ENCODE peak calls at places on chromosomes 2 and 18, in eight cellular contexts. R, N, T, H, G, E, I and K are unnamed samples.

GRCh38 chr18:34283506-34283905 is 58.8 kb upstream of the NOL4 start:
- DNase-seq in H (no peak), N (no peak), R (no peak), I (no peak), E (no peak), T (no peak), G (no peak), K (no peak)

GRCh38 chr2:96089356-96090180 is 26.8 kb downstream of the ADRA2B start:
- DNase-seq in I (no peak), H (peak), T (peak), R (peak), E (no peak), N (no peak), G (no peak), K (no peak)

GRCh38 chr2:1731963-1732768 is 12.1 kb downstream of the PXDN start:
- DNase-seq in I (no peak), R (no peak), G (no peak), T (no peak), H (no peak), E (no peak), N (no peak), K (no peak)

GRCh38 chr2:126482582-126483464 is 173.1 kb upstream of the GYPC start:
- DNase-seq in R (no peak), T (no peak), I (no peak), E (no peak), N (peak), H (no peak), G (peak), K (peak)

GRCh38 chr2:229490167-229490566 is 219.1 kb upstream of the PID1 start:
- DNase-seq in H (no peak), R (no peak), N (no peak), E (no peak), T (no peak), I (no peak), G (no peak), K (no peak)

GRCh38 chr2:112061840-112062239 is 6.8 kb downstream of the TMEM87B start:
- DNase-seq in G (no peak), T (no peak), E (no peak), R (no peak), H (no peak), I (no peak), N (no peak), K (no peak)

GRCh38 chr2:45005261-45006002 is 3.8 kb downstream of the SIX2 start:
- DNase-seq in I (no peak), R (no peak), N (no peak), E (no peak), H (no peak), T (no peak), G (peak), K (no peak)

GRCh38 chr2:64451051-64451450 is 2.9 kb upstream of the LGALSL start:
- DNase-seq in H (no peak), I (no peak), R (no peak), N (no peak), G (no peak), T (no peak), E (no peak), K (no peak)

GRCh38 chr2:176114120-176114929 is 2.3 kb upstream of the HOXD10 start:
- DNase-seq in H (no peak), G (no peak), N (no peak), E (no peak), I (no peak), T (no peak), R (no peak), K (peak)

GRCh38 chr2:160268382-160268781 is 68.3 kb upstream of the ITGB6 start:
- DNase-seq in E (no peak), N (no peak), I (no peak), T (no peak), H (no peak), R (no peak), G (no peak), K (no peak)

GRCh38 chr2:11553661-11554429 is 20.0 kb downstream of the GREB1 start:
- DNase-seq in N (no peak), G (no peak), T (peak), I (no peak), E (no peak), R (no peak), H (no peak), K (no peak)

GRCh38 chr2:27622921-27623384 is 5.9 kb downstream of the CCDC121 start:
- DNase-seq in N (no peak), T (no peak), E (no peak), G (no peak), I (no peak), R (no peak), H (no peak), K (no peak)

GRCh38 chr18:64110692-64111480 is 38.0 kb downstream of the LINC00305 start:
- DNase-seq in R (no peak), I (no peak), H (no peak), T (no peak), E (no peak), G (no peak), N (no peak), K (no peak)

GRCh38 chr2:45300026-45300750 is 290.9 kb upstream of the SIX2 start:
- DNase-seq in E (no peak), G (no peak), N (no peak), H (no peak), I (no peak), R (no peak), T (no peak), K (peak)

GRCh38 chr2:25250331-25251031 is 82.1 kb upstream of the POMC start:
- DNase-seq in I (no peak), E (no peak), T (no peak), H (no peak), G (peak), R (no peak), N (no peak), K (no peak)

GRCh38 chr2:231399046-231399852 is 3.7 kb downstream of the B3GNT7 start:
- DNase-seq in H (no peak), R (no peak), I (no peak), E (no peak), T (no peak), G (no peak), N (no peak), K (no peak)

GRCh38 chr2:37555457-37555856 is 116.0 kb downstream of the CDC42EP3 start:
- DNase-seq in E (no peak), H (no peak), I (peak), T (peak), R (peak), G (no peak), N (no peak), K (no peak)

GRCh38 chr2:121993682-121994081 is 238.2 kb downstream of the TSN start:
- DNase-seq in R (no peak), T (no peak), I (no peak), N (no peak), H (peak), E (no peak), G (no peak), K (no peak)

GRCh38 chr2:238910751-238911351 is 63.0 kb downstream of the TWIST2 start:
- DNase-seq in N (no peak), E (no peak), I (no peak), H (no peak), G (no peak), T (no peak), R (no peak), K (peak)

GRCh38 chr18:74353169-74353775 is 37.6 kb downstream of the C18orf63 start:
- DNase-seq in G (peak), I (no peak), R (peak), N (peak), E (no peak), T (no peak), H (no peak), K (peak)

GRCh38 chr2:180790891-180791290 is 189.5 kb upstream of the UBE2E3 start:
- DNase-seq in G (no peak), T (no peak), R (no peak), E (no peak), H (no peak), N (no peak), I (no peak), K (no peak)

GRCh38 chr18:31138709-31139108 is 23.9 kb downstream of the DSC1 start:
- DNase-seq in I (no peak), R (no peak), N (no peak), T (no peak), E (no peak), G (no peak), H (no peak), K (no peak)

GRCh38 chr18:34787931-34788532 is 77.9 kb downstream of the DTNA start:
- DNase-seq in T (no peak), I (peak), N (peak), R (peak), G (peak), H (no peak), E (peak), K (peak)

GRCh38 chr2:136178941-136179601 is 61.1 kb upstream of the CXCR4 start:
- DNase-seq in E (no peak), G (no peak), T (no peak), H (no peak), I (no peak), N (no peak), R (no peak), K (no peak)

GRCh38 chr18:27871731-27872130 is 305.2 kb downstream of the CDH2 start:
- DNase-seq in I (no peak), G (no peak), H (no peak), R (no peak), N (no peak), E (no peak), T (no peak), K (peak)

GRCh38 chr2:31736695-31737454 is 156.1 kb upstream of the SRD5A2 start:
- DNase-seq in H (no peak), E (no peak), I (no peak), N (no peak), G (no peak), R (no peak), T (no peak), K (no peak)

GRCh38 chr2:29123584-29124349 is 8.6 kb downstream of the CLIP4 start:
- DNase-seq in I (no peak), H (no peak), N (no peak), G (no peak), T (no peak), R (no peak), E (no peak), K (no peak)

GRCh38 chr2:234863043-234863934 is 88.5 kb upstream of the SH3BP4 start:
- DNase-seq in H (no peak), T (no peak), E (no peak), N (no peak), I (no peak), R (peak), G (no peak), K (no peak)

GRCh38 chr18:3689091-3689490 is 239.1 kb downstream of the TGIF1 start:
- DNase-seq in H (peak), T (no peak), G (no peak), N (no peak), R (no peak), E (no peak), I (no peak), K (no peak)

GRCh38 chr2:198106621-198107020 is 302.2 kb downstream of the PLCL1 start:
- DNase-seq in T (no peak), G (no peak), E (no peak), R (no peak), N (no peak), I (peak), H (no peak), K (no peak)

GRCh38 chr2:20671036-20671735 is 4.2 kb downstream of the GDF7 start:
- DNase-seq in E (no peak), G (peak), H (no peak), N (no peak), I (no peak), R (no peak), T (no peak), K (no peak)

GRCh38 chr18:43664487-43665008 is 387.3 kb upstream of the SYT4 start:
- DNase-seq in H (no peak), T (no peak), R (no peak), I (no peak), N (no peak), G (no peak), E (no peak), K (no peak)

GRCh38 chr18:60466671-60467070 is 94.1 kb upstream of the MC4R start:
- DNase-seq in T (no peak), N (no peak), H (no peak), G (no peak), E (no peak), R (no peak), I (no peak), K (no peak)